ENCODE peak calls at places on chromosomes 6 and 20, in five cellular contexts. L, M, I, U and B are unnamed samples.

GRCh38 chr6:30543824-30544223 is 12.5 kb downstream of the GNL1 start:
- DNase-seq in M (peak), I (no peak), L (no peak), U (no peak), B (no peak)

GRCh38 chr6:136429681-136430080 is 120.5 kb downstream of the MAP7 start:
- DNase-seq in U (no peak), I (no peak), L (no peak), M (no peak), B (no peak)

GRCh38 chr6:124490123-124490522 is 472.1 kb upstream of the RNF217 start:
- DNase-seq in I (no peak), L (peak), U (no peak), M (no peak), B (peak)

GRCh38 chr6:82144852-82145332 is 102.7 kb downstream of the IBTK start:
- DNase-seq in I (peak), L (peak), M (peak), U (no peak), B (peak)

GRCh38 chr6:13814938-13815575 is 700 bp upstream of the MCUR1 start:
- DNase-seq in U (no peak), L (no peak), M (no peak), I (peak), B (no peak)

GRCh38 chr6:80767808-80768207 is 661.3 kb downstream of the BCKDHB start:
- DNase-seq in M (no peak), L (peak), I (peak), U (no peak), B (peak)

GRCh38 chr6:79384845-79385244 is 150.4 kb upstream of the HMGN3 start:
- DNase-seq in M (no peak), U (peak), L (no peak), I (no peak), B (peak)

GRCh38 chr6:76876922-76877553 is 586.3 kb downstream of the HTR1B start:
- DNase-seq in L (peak), I (peak), U (peak), M (peak), B (no peak)

GRCh38 chr6:53044071-53044470 is 21.1 kb upstream of the FBXO9 start:
- DNase-seq in I (no peak), U (no peak), L (peak), M (peak), B (peak)

GRCh38 chr20:10074513-10074912 is 39.7 kb downstream of the ANKEF1 start:
- DNase-seq in L (peak), I (peak), M (no peak), U (no peak), B (peak)

GRCh38 chr20:10861619-10862018 is 187.8 kb upstream of the JAG1 start:
- DNase-seq in M (no peak), L (no peak), U (no peak), I (peak), B (peak)

GRCh38 chr6:160036790-160037206 is 67.9 kb downstream of the IGF2R start:
- DNase-seq in L (no peak), M (peak), U (peak), I (peak), B (peak)

GRCh38 chr6:32868257-32868788 is 14.3 kb downstream of the PSMB9 start:
- DNase-seq in M (peak), U (peak), I (peak), L (peak), B (peak)

GRCh38 chr20:2652724-2653510 is 485 bp downstream of the NOP56 start:
- DNase-seq in U (no peak), M (no peak), L (peak), I (peak), B (no peak)

GRCh38 chr6:27145731-27146455 is 101.6 kb upstream of the PRSS16 start:
- DNase-seq in U (peak), I (peak), M (peak), L (peak), B (peak)

GRCh38 chr6:71602385-71602949 is 283.9 kb upstream of the RIMS1 start:
- DNase-seq in M (no peak), L (no peak), U (no peak), I (peak), B (peak)

GRCh38 chr6:5679696-5680494 is 326.8 kb downstream of the NRN1 start:
- DNase-seq in L (no peak), M (no peak), I (no peak), U (no peak), B (no peak)

GRCh38 chr6:87297115-87297514 is 25.3 kb upstream of the SMIM8 start:
- DNase-seq in L (no peak), U (no peak), M (no peak), I (no peak), B (no peak)

GRCh38 chr6:134422426-134423231 is 104.7 kb upstream of the SGK1 start:
- DNase-seq in I (peak), U (no peak), M (no peak), L (no peak), B (peak)

GRCh38 chr20:52918311-52918710 is 53.8 kb upstream of the TSHZ2 start:
- DNase-seq in L (no peak), I (peak), U (no peak), M (no peak), B (peak)

GRCh38 chr20:51125095-51125494 is 102.2 kb upstream of the KCNG1 start:
- DNase-seq in L (no peak), U (no peak), I (no peak), M (no peak), B (no peak)

GRCh38 chr6:143328885-143329284 is 121.6 kb downstream of the ADAT2 start:
- DNase-seq in I (peak), M (no peak), U (no peak), L (no peak), B (peak)

GRCh38 chr6:161463061-161463460 is 189.2 kb upstream of the AGPAT4 start:
- DNase-seq in U (no peak), M (no peak), L (no peak), I (no peak), B (no peak)

GRCh38 chr6:84426002-84426705 is 198.7 kb upstream of the CEP162 start:
- DNase-seq in L (no peak), U (no peak), M (peak), I (no peak), B (no peak)

GRCh38 chr20:38121741-38122140 is 43.3 kb downstream of the TGM2 start:
- DNase-seq in M (peak), L (no peak), U (peak), I (no peak), B (no peak)

GRCh38 chr6:116034327-116034726 is 26.4 kb downstream of the FRK start:
- DNase-seq in U (no peak), I (peak), L (peak), M (no peak), B (peak)

GRCh38 chr6:27096834-27097511 is 150.5 kb upstream of the PRSS16 start:
- DNase-seq in L (peak), U (peak), I (peak), M (peak), B (peak)

GRCh38 chr20:2817341-2817726 is 1.2 kb downstream of the TMEM239 start:
- DNase-seq in L (no peak), I (no peak), M (peak), U (no peak), B (no peak)

GRCh38 chr6:74073429-74073828 is 377.4 kb downstream of the CD109 start:
- DNase-seq in L (no peak), U (no peak), M (no peak), I (peak), B (peak)

GRCh38 chr20:47784256-47784598 is 1.1 kb downstream of the SULF2 start:
- DNase-seq in M (no peak), L (no peak), U (no peak), I (no peak), B (no peak)

GRCh38 chr6:35948725-35949124 is 27.8 kb upstream of the SRPK1 start:
- DNase-seq in I (no peak), U (no peak), L (peak), M (peak), B (no peak)

GRCh38 chr6:159093608-159094443 is 49.0 kb upstream of the TAGAP start:
- DNase-seq in M (peak), I (no peak), L (no peak), U (no peak), B (no peak)

GRCh38 chr20:19975901-19976300 is 41.3 kb upstream of the NAA20 start:
- DNase-seq in U (no peak), M (no peak), I (peak), L (no peak), B (peak)

GRCh38 chr6:35688605-35689322 is at the start of gene FKBP5:
- DNase-seq in U (peak), I (peak), M (peak), L (peak), B (peak)

GRCh38 chr6:259901-260508 is 32.3 kb upstream of the DUSP22 start:
- DNase-seq in I (no peak), L (no peak), M (no peak), U (no peak), B (no peak)

GRCh38 chr6:132443206-132443605 is 41.9 kb upstream of the MOXD1 start:
- DNase-seq in M (no peak), L (peak), U (no peak), I (peak), B (peak)

GRCh38 chr6:41965429-41966213 is 24.0 kb upstream of the CCND3 start:
- DNase-seq in L (no peak), M (peak), U (no peak), I (no peak), B (peak)

GRCh38 chr20:48875914-48876240 is 45.6 kb upstream of the ARFGEF2 start:
- DNase-seq in M (no peak), U (no peak), L (no peak), I (peak), B (no peak)

GRCh38 chr6:118808794-118809668 is 84.9 kb upstream of the ASF1A start:
- DNase-seq in I (no peak), M (no peak), U (no peak), L (no peak), B (no peak)

GRCh38 chr20:50144362-50144761 is 9.2 kb downstream of the PEDS1 start:
- DNase-seq in M (no peak), I (peak), L (no peak), U (peak), B (peak)

DNA sequence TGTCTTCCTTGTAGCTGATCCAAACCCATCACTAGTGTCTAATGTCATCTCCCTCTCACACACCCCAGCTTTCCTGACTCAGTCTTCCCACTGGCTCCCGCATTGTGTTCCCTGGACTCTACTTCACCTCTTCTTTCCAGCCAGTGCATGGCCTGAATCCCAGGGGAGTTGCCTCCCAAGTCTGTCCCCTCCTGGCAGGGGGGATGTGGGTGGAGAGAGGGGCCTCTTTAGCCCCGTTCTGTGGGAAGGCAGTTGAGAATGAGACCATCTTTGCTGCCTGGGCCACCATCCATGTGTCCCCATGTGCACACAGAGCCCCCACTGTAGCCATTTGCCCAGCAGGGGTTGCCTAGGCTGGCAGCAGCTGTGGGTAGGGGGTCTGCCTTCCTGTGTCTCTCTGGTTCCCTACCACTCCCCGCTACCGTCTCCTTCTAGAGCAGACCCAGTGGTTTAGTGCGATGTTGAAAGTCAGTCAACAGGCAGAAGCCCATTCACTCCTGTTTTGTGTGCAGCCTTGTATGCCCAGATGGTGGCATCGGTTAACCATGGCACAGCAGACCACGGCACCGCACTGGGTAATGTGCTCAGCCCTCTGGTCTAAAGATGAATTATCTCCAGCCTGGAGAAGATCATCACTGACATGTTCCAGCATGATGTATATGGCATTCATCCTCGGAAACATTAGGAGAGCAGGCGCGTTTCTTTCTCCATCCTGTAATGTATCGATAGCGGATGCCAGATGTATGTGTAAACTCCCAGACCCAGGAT is 178.8 kb upstream of the SNX9 start:
- DNase-seq in U (no peak), L (peak), I (peak), M (no peak), B (no peak)
- TF ChIP-seq CTCF in U (no peak), L (peak), I (peak), M (peak), B (no peak)

GRCh38 chr6:105994522-105995402 is 91.4 kb upstream of the PRDM1 start:
- DNase-seq in U (peak), I (peak), M (peak), L (peak), B (peak)

GRCh38 chr6:105993769-105994521 is 92.2 kb upstream of the PRDM1 start:
- DNase-seq in I (no peak), L (peak), U (no peak), M (peak), B (no peak)

GRCh38 chr6:105991561-105992314 is 94.4 kb upstream of the PRDM1 start:
- DNase-seq in I (peak), L (no peak), U (no peak), M (peak), B (no peak)

GRCh38 chr6:105992315-105992961 is 93.7 kb upstream of the PRDM1 start:
- DNase-seq in M (peak), U (peak), L (peak), I (peak), B (peak)

DNA sequence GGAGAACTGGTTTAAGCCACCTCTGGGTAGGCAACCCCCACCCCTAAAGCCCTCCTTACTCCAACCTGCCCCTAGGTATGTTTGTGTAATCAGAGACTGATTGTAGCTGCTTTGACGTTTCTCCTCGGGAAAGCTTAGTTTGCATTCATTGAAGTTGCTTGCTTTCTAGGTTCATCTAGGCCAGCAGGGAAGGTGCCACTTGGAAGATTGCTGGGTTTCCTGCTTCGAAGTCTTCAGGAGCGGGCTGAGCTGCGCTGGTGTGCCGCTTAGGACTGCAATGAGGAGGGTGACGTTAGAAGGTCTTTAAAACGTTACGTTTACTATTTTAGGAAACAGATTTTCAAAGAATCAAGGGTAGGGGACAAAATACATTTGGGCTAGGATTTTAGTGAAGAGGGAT is 92.8 kb upstream of the PRDM1 start:
- DNase-seq in M (peak), U (no peak), L (no peak), I (no peak), B (no peak)
- H3K4me3 ChIP-seq in M (peak), U (no peak), L (no peak), I (no peak), B (peak)

GRCh38 chr6:16236648-16237199 is 1.7 kb upstream of the GMPR start:
- DNase-seq in I (peak), L (peak), M (no peak), U (peak), B (peak)
- H3K27ac ChIP-seq in I (no peak), L (no peak), M (no peak), U (peak), B (no peak)

DNA sequence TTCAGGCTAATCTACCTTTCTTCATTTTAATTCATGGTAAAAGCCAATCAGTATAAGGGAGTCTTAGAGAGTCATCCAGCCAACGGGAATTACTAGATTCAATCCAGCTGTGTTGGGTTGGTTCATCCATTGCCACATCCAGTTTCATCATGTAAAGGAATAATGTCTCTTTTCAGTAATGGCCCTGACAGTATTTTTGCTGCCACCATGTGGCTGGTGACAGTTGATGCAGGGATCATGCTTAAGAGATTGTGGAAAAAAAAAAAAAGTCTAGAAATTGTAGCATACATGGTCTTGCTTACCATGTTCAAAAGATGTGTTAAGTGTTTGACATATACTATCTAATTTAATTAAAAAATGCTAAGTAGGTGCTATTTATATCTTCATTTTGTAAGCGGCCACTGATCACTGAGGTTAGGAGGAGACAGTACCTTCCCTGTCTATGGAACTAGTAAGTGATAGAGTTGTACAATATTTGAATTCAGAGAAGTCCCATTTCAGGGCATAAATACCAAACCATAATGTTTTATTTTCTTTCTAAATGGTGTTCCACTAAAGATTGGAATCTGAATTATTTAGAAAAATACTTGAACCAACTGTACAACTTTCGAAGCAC is 135.9 kb downstream of the KHDRBS2 start:
- DNase-seq in L (peak), U (no peak), I (peak), M (peak), B (no peak)
- TF ChIP-seq CTCF in L (peak), U (peak), I (peak), M (peak), B (peak)

GRCh38 chr20:63178889-63179751 is 36.8 kb downstream of the YTHDF1 start:
- DNase-seq in M (peak), L (peak), U (no peak), I (no peak), B (no peak)

GRCh38 chr20:63179876-63180275 is 36.1 kb downstream of the YTHDF1 start:
- DNase-seq in I (no peak), L (no peak), U (no peak), M (no peak), B (no peak)

GRCh38 chr20:63182425-63182824 is 33.5 kb downstream of the YTHDF1 start:
- DNase-seq in I (no peak), M (no peak), L (no peak), U (no peak), B (no peak)

GRCh38 chr20:63181226-63181625 is 34.7 kb downstream of the YTHDF1 start:
- DNase-seq in U (no peak), I (no peak), M (no peak), L (no peak), B (no peak)

GRCh38 chr20:63180541-63181185 is 35.3 kb downstream of the YTHDF1 start:
- DNase-seq in M (no peak), U (no peak), L (no peak), I (no peak), B (no peak)
- H3K4me3 ChIP-seq in M (no peak), U (no peak), L (no peak), I (no peak), B (no peak)

GRCh38 chr6:138593100-138593877 is 94.0 kb upstream of the NHSL1 start:
- DNase-seq in I (peak), L (peak), U (peak), M (peak), B (peak)
- H3K27ac ChIP-seq in I (peak), L (peak), U (peak), M (peak), B (peak)

GRCh38 chr20:42482808-42483207 is 706.9 kb downstream of the PTPRT start:
- DNase-seq in L (no peak), U (no peak), M (no peak), I (no peak), B (no peak)

GRCh38 chr20:42484790-42485365 is 704.8 kb downstream of the PTPRT start:
- DNase-seq in I (no peak), M (no peak), U (no peak), L (no peak), B (no peak)

GRCh38 chr20:42485566-42485965 is 704.1 kb downstream of the PTPRT start:
- DNase-seq in L (no peak), I (no peak), U (no peak), M (no peak), B (no peak)

GRCh38 chr20:42484335-42484734 is 705.4 kb downstream of the PTPRT start:
- DNase-seq in U (peak), I (no peak), M (no peak), L (no peak), B (no peak)

GRCh38 chr20:42483694-42484303 is 705.9 kb downstream of the PTPRT start:
- DNase-seq in L (peak), I (no peak), U (no peak), M (peak), B (no peak)
- TF ChIP-seq CTCF in L (peak), I (no peak), U (no peak), M (peak), B (no peak)

GRCh38 chr6:137496392-137496767 is 2.2 kb upstream of the OLIG3 start:
- DNase-seq in U (no peak), I (no peak), L (no peak), M (peak), B (no peak)

GRCh38 chr6:137494967-137495595 is 887 bp upstream of the OLIG3 start:
- DNase-seq in U (no peak), I (no peak), M (peak), L (no peak), B (no peak)

GRCh38 chr6:137494281-137494966 is at the start of gene OLIG3:
- DNase-seq in M (peak), L (no peak), U (no peak), I (no peak), B (no peak)

GRCh38 chr6:137496909-137497721 is 2.9 kb upstream of the OLIG3 start:
- DNase-seq in U (no peak), I (no peak), M (peak), L (no peak), B (no peak)

GRCh38 chr6:137495652-137496391 is 1.6 kb upstream of the OLIG3 start:
- DNase-seq in L (no peak), U (no peak), I (no peak), M (peak), B (no peak)
- H3K4me3 ChIP-seq in L (no peak), U (no peak), I (no peak), M (no peak), B (no peak)